ENCODE peak calls at places on chromosomes 12 and 14, in five cellular contexts. One of them, this sample, is unnamed.

GRCh38 chr12:50187084-50187900 is 20.1 kb upstream of the CERS5 start:
- DNase-seq in fibroblast of the aortic adventitia: peak
- DNase-seq in dorsolateral prefrontal cortex: no peak
- DNase-seq in body of pancreas: no peak
- DNase-seq in lung microvascular endothelial cell: no peak
- DNase-seq in this sample: no peak

GRCh38 chr12:129089576-129089975 is 236.3 kb downstream of the GLT1D1 start:
- DNase-seq in fibroblast of the aortic adventitia: no peak
- DNase-seq in dorsolateral prefrontal cortex: no peak
- DNase-seq in body of pancreas: no peak
- DNase-seq in lung microvascular endothelial cell: no peak
- DNase-seq in this sample: no peak

GRCh38 chr12:64612843-64613242 is 2.5 kb downstream of the RASSF3 start:
- DNase-seq in fibroblast of the aortic adventitia: no peak
- DNase-seq in dorsolateral prefrontal cortex: no peak
- DNase-seq in body of pancreas: no peak
- DNase-seq in lung microvascular endothelial cell: no peak
- DNase-seq in this sample: no peak

GRCh38 chr14:23056257-23056955 is 914 bp downstream of the CDH24 start:
- DNase-seq in fibroblast of the aortic adventitia: peak
- DNase-seq in dorsolateral prefrontal cortex: peak
- DNase-seq in body of pancreas: peak
- DNase-seq in lung microvascular endothelial cell: peak
- DNase-seq in this sample: no peak

GRCh38 chr12:120170631-120171030 is 23.9 kb downstream of the GCN1 start:
- DNase-seq in fibroblast of the aortic adventitia: no peak
- DNase-seq in dorsolateral prefrontal cortex: no peak
- DNase-seq in body of pancreas: no peak
- DNase-seq in lung microvascular endothelial cell: no peak
- DNase-seq in this sample: no peak

GRCh38 chr12:99618657-99619056 is 28.9 kb upstream of the GARIN6 start:
- DNase-seq in fibroblast of the aortic adventitia: no peak
- DNase-seq in dorsolateral prefrontal cortex: no peak
- DNase-seq in body of pancreas: no peak
- DNase-seq in lung microvascular endothelial cell: no peak
- DNase-seq in this sample: no peak

GRCh38 chr12:109963743-109964429 is 32.3 kb downstream of the GIT2 start:
- DNase-seq in fibroblast of the aortic adventitia: peak
- DNase-seq in dorsolateral prefrontal cortex: no peak
- DNase-seq in body of pancreas: no peak
- DNase-seq in lung microvascular endothelial cell: no peak
- DNase-seq in this sample: no peak

GRCh38 chr12:106078358-106079025 is 60.3 kb downstream of the NUAK1 start:
- DNase-seq in fibroblast of the aortic adventitia: peak
- DNase-seq in dorsolateral prefrontal cortex: peak
- DNase-seq in body of pancreas: no peak
- DNase-seq in lung microvascular endothelial cell: no peak
- DNase-seq in this sample: peak

GRCh38 chr12:107622005-107622404 is 63.6 kb upstream of the PWP1 start:
- DNase-seq in fibroblast of the aortic adventitia: peak
- DNase-seq in dorsolateral prefrontal cortex: no peak
- DNase-seq in body of pancreas: no peak
- DNase-seq in lung microvascular endothelial cell: no peak
- DNase-seq in this sample: no peak

GRCh38 chr12:13749380-13749779 is 232.0 kb downstream of the GRIN2B start:
- DNase-seq in fibroblast of the aortic adventitia: no peak
- DNase-seq in dorsolateral prefrontal cortex: no peak
- DNase-seq in body of pancreas: no peak
- DNase-seq in lung microvascular endothelial cell: no peak
- DNase-seq in this sample: no peak

GRCh38 chr14:104136472-104137296 is 1.7 kb upstream of the KIF26A start:
- DNase-seq in fibroblast of the aortic adventitia: no peak
- DNase-seq in dorsolateral prefrontal cortex: no peak
- DNase-seq in body of pancreas: no peak
- DNase-seq in lung microvascular endothelial cell: no peak
- DNase-seq in this sample: no peak

GRCh38 chr12:11891350-11892064 is 179.2 kb upstream of the BCL2L14 start:
- DNase-seq in fibroblast of the aortic adventitia: no peak
- DNase-seq in dorsolateral prefrontal cortex: no peak
- DNase-seq in body of pancreas: no peak
- DNase-seq in lung microvascular endothelial cell: no peak
- DNase-seq in this sample: no peak

GRCh38 chr12:85733984-85734383 is 102.2 kb downstream of the RASSF9 start:
- DNase-seq in fibroblast of the aortic adventitia: peak
- DNase-seq in dorsolateral prefrontal cortex: no peak
- DNase-seq in body of pancreas: no peak
- DNase-seq in lung microvascular endothelial cell: no peak
- DNase-seq in this sample: no peak

GRCh38 chr14:38593477-38593876 is 337.6 kb upstream of the CLEC14A start:
- DNase-seq in fibroblast of the aortic adventitia: no peak
- DNase-seq in dorsolateral prefrontal cortex: no peak
- DNase-seq in body of pancreas: no peak
- DNase-seq in lung microvascular endothelial cell: no peak
- DNase-seq in this sample: no peak

GRCh38 chr12:7638764-7639570 is 26.7 kb downstream of the APOBEC1 start:
- DNase-seq in fibroblast of the aortic adventitia: peak
- DNase-seq in dorsolateral prefrontal cortex: peak
- DNase-seq in body of pancreas: peak
- DNase-seq in lung microvascular endothelial cell: peak
- DNase-seq in this sample: peak

GRCh38 chr12:14982562-14982961 is 9.7 kb downstream of the PDE6H start:
- DNase-seq in fibroblast of the aortic adventitia: peak
- DNase-seq in dorsolateral prefrontal cortex: no peak
- DNase-seq in body of pancreas: no peak
- DNase-seq in lung microvascular endothelial cell: no peak
- DNase-seq in this sample: no peak

GRCh38 chr12:89162704-89163261 is 189.5 kb downstream of the DUSP6 start:
- DNase-seq in fibroblast of the aortic adventitia: peak
- DNase-seq in dorsolateral prefrontal cortex: no peak
- DNase-seq in body of pancreas: no peak
- DNase-seq in lung microvascular endothelial cell: peak
- DNase-seq in this sample: no peak

GRCh38 chr14:22252591-22253178 is 336.3 kb downstream of the DAD1 start:
- DNase-seq in fibroblast of the aortic adventitia: no peak
- DNase-seq in dorsolateral prefrontal cortex: no peak
- DNase-seq in body of pancreas: no peak
- DNase-seq in lung microvascular endothelial cell: no peak
- DNase-seq in this sample: no peak

GRCh38 chr12:49478949-49479664 is 59.7 kb upstream of the KCNH3 start:
- DNase-seq in fibroblast of the aortic adventitia: no peak
- DNase-seq in dorsolateral prefrontal cortex: no peak
- DNase-seq in body of pancreas: no peak
- DNase-seq in lung microvascular endothelial cell: no peak
- DNase-seq in this sample: no peak

GRCh38 chr14:73223049-73223448 is 14.3 kb upstream of the PAPLN start:
- DNase-seq in fibroblast of the aortic adventitia: no peak
- DNase-seq in dorsolateral prefrontal cortex: no peak
- DNase-seq in body of pancreas: no peak
- DNase-seq in lung microvascular endothelial cell: no peak
- DNase-seq in this sample: no peak

GRCh38 chr12:116213014-116213413 is 64.5 kb downstream of the MED13L start:
- DNase-seq in fibroblast of the aortic adventitia: no peak
- DNase-seq in dorsolateral prefrontal cortex: no peak
- DNase-seq in body of pancreas: no peak
- DNase-seq in lung microvascular endothelial cell: no peak
- DNase-seq in this sample: no peak

GRCh38 chr12:110804406-110804805 is 42.4 kb upstream of the CCDC63 start:
- DNase-seq in fibroblast of the aortic adventitia: no peak
- DNase-seq in dorsolateral prefrontal cortex: no peak
- DNase-seq in body of pancreas: no peak
- DNase-seq in lung microvascular endothelial cell: no peak
- DNase-seq in this sample: no peak

GRCh38 chr12:50661300-50662120 is 102.4 kb upstream of the ATF1 start:
- DNase-seq in fibroblast of the aortic adventitia: no peak
- DNase-seq in dorsolateral prefrontal cortex: no peak
- DNase-seq in body of pancreas: no peak
- DNase-seq in lung microvascular endothelial cell: no peak
- DNase-seq in this sample: no peak

GRCh38 chr12:43147893-43148292 is 404.1 kb downstream of the ADAMTS20 start:
- DNase-seq in fibroblast of the aortic adventitia: peak
- DNase-seq in dorsolateral prefrontal cortex: no peak
- DNase-seq in body of pancreas: no peak
- DNase-seq in lung microvascular endothelial cell: no peak
- DNase-seq in this sample: no peak

GRCh38 chr12:68971404-68971803 is 38.4 kb upstream of the CPM start:
- DNase-seq in fibroblast of the aortic adventitia: peak
- DNase-seq in dorsolateral prefrontal cortex: no peak
- DNase-seq in body of pancreas: no peak
- DNase-seq in lung microvascular endothelial cell: no peak
- DNase-seq in this sample: no peak

GRCh38 chr12:42589465-42590323 is at the start of gene PRICKLE1:
- DNase-seq in fibroblast of the aortic adventitia: peak
- DNase-seq in dorsolateral prefrontal cortex: peak
- DNase-seq in body of pancreas: peak
- DNase-seq in lung microvascular endothelial cell: peak
- DNase-seq in this sample: no peak

GRCh38 chr14:28656704-28657255 is 109.8 kb upstream of the FOXG1 start:
- DNase-seq in fibroblast of the aortic adventitia: no peak
- DNase-seq in dorsolateral prefrontal cortex: no peak
- DNase-seq in body of pancreas: no peak
- DNase-seq in lung microvascular endothelial cell: no peak
- DNase-seq in this sample: no peak

GRCh38 chr12:2049604-2050540 is 2.9 kb upstream of the CACNA1C start:
- DNase-seq in fibroblast of the aortic adventitia: peak
- DNase-seq in dorsolateral prefrontal cortex: no peak
- DNase-seq in body of pancreas: no peak
- DNase-seq in lung microvascular endothelial cell: no peak
- DNase-seq in this sample: no peak

GRCh38 chr14:100223332-100224171 is 15.4 kb upstream of the YY1 start:
- DNase-seq in fibroblast of the aortic adventitia: no peak
- DNase-seq in dorsolateral prefrontal cortex: no peak
- DNase-seq in body of pancreas: no peak
- DNase-seq in lung microvascular endothelial cell: no peak
- DNase-seq in this sample: no peak

GRCh38 chr14:76348898-76349297 is 27.0 kb upstream of the ESRRB start:
- DNase-seq in fibroblast of the aortic adventitia: peak
- DNase-seq in dorsolateral prefrontal cortex: no peak
- DNase-seq in body of pancreas: no peak
- DNase-seq in lung microvascular endothelial cell: peak
- DNase-seq in this sample: no peak

GRCh38 chr14:68790656-68791077 is 2.2 kb downstream of the ZFP36L1 start:
- DNase-seq in fibroblast of the aortic adventitia: no peak
- DNase-seq in dorsolateral prefrontal cortex: no peak
- DNase-seq in body of pancreas: no peak
- DNase-seq in lung microvascular endothelial cell: no peak
- DNase-seq in this sample: no peak

GRCh38 chr12:91422107-91422506 is 239.5 kb upstream of the DCN start:
- DNase-seq in fibroblast of the aortic adventitia: no peak
- DNase-seq in dorsolateral prefrontal cortex: peak
- DNase-seq in body of pancreas: no peak
- DNase-seq in lung microvascular endothelial cell: no peak
- DNase-seq in this sample: no peak

GRCh38 chr12:26940820-26941219 is 2.5 kb downstream of the FGFR1OP2 start:
- DNase-seq in fibroblast of the aortic adventitia: peak
- DNase-seq in dorsolateral prefrontal cortex: no peak
- DNase-seq in body of pancreas: no peak
- DNase-seq in lung microvascular endothelial cell: peak
- DNase-seq in this sample: no peak

GRCh38 chr12:43282106-43282505 is 269.9 kb downstream of the ADAMTS20 start:
- DNase-seq in fibroblast of the aortic adventitia: peak
- DNase-seq in dorsolateral prefrontal cortex: no peak
- DNase-seq in body of pancreas: no peak
- DNase-seq in lung microvascular endothelial cell: peak
- DNase-seq in this sample: no peak

GRCh38 chr12:39780527-39781446 is 161.2 kb upstream of the ABCD2 start:
- DNase-seq in fibroblast of the aortic adventitia: no peak
- DNase-seq in dorsolateral prefrontal cortex: no peak
- DNase-seq in body of pancreas: no peak
- DNase-seq in lung microvascular endothelial cell: no peak
- DNase-seq in this sample: no peak

GRCh38 chr12:109927622-109928021 is 27.5 kb downstream of the TCHP start:
- DNase-seq in fibroblast of the aortic adventitia: peak
- DNase-seq in dorsolateral prefrontal cortex: no peak
- DNase-seq in body of pancreas: peak
- DNase-seq in lung microvascular endothelial cell: peak
- DNase-seq in this sample: no peak

GRCh38 chr12:11807453-11807852 is 158.0 kb downstream of the ETV6 start:
- DNase-seq in fibroblast of the aortic adventitia: no peak
- DNase-seq in dorsolateral prefrontal cortex: no peak
- DNase-seq in body of pancreas: no peak
- DNase-seq in lung microvascular endothelial cell: no peak
- DNase-seq in this sample: no peak

GRCh38 chr14:60315181-60315580 is 66.2 kb downstream of the PPM1A start:
- DNase-seq in fibroblast of the aortic adventitia: no peak
- DNase-seq in dorsolateral prefrontal cortex: no peak
- DNase-seq in body of pancreas: no peak
- DNase-seq in lung microvascular endothelial cell: no peak
- DNase-seq in this sample: no peak

GRCh38 chr12:120496353-120497340 is 734 bp downstream of the DYNLL1 start:
- DNase-seq in fibroblast of the aortic adventitia: peak
- DNase-seq in dorsolateral prefrontal cortex: peak
- DNase-seq in body of pancreas: peak
- DNase-seq in lung microvascular endothelial cell: peak
- DNase-seq in this sample: peak